ENCODE peak calls at places on chromosomes 6 and 20, in six cellular contexts. One of them, this sample, is unnamed.

GRCh38 chr6:117481278-117481925 is 1.1 kb upstream of the DCBLD1 start:
- DNase-seq in pancreas: no peak
- DNase-seq in body of pancreas: no peak
- DNase-seq in CD8-positive, alpha-beta T cell: peak
- DNase-seq in osteoblast: no peak
- DNase-seq in RWPE1: no peak
- DNase-seq in this sample: no peak

GRCh38 chr20:4546786-4547185 is 174.9 kb upstream of the PRND start:
- DNase-seq in osteoblast: no peak
- DNase-seq in body of pancreas: no peak
- DNase-seq in pancreas: no peak
- DNase-seq in RWPE1: peak
- DNase-seq in CD8-positive, alpha-beta T cell: no peak
- DNase-seq in this sample: no peak

GRCh38 chr6:15363523-15364400 is 117.9 kb downstream of the JARID2 start:
- DNase-seq in pancreas: no peak
- DNase-seq in CD8-positive, alpha-beta T cell: no peak
- DNase-seq in osteoblast: no peak
- DNase-seq in body of pancreas: no peak
- DNase-seq in RWPE1: no peak
- DNase-seq in this sample: no peak

GRCh38 chr6:149990109-149990671 is 26.4 kb downstream of the ULBP1 start:
- DNase-seq in RWPE1: no peak
- DNase-seq in osteoblast: no peak
- DNase-seq in body of pancreas: no peak
- DNase-seq in pancreas: no peak
- DNase-seq in CD8-positive, alpha-beta T cell: peak
- DNase-seq in this sample: no peak

GRCh38 chr6:29827579-29828470 is at the start of gene HLA-G:
- DNase-seq in pancreas: no peak
- DNase-seq in RWPE1: no peak
- DNase-seq in osteoblast: no peak
- DNase-seq in CD8-positive, alpha-beta T cell: no peak
- DNase-seq in body of pancreas: peak
- DNase-seq in this sample: no peak

GRCh38 chr6:18031680-18032256 is 44.3 kb upstream of the KIF13A start:
- DNase-seq in RWPE1: no peak
- DNase-seq in body of pancreas: no peak
- DNase-seq in CD8-positive, alpha-beta T cell: no peak
- DNase-seq in osteoblast: no peak
- DNase-seq in pancreas: no peak
- DNase-seq in this sample: no peak

GRCh38 chr20:46010491-46011405 is 2.0 kb downstream of the MMP9 start:
- DNase-seq in pancreas: no peak
- DNase-seq in osteoblast: peak
- DNase-seq in CD8-positive, alpha-beta T cell: no peak
- DNase-seq in RWPE1: no peak
- DNase-seq in body of pancreas: no peak
- DNase-seq in this sample: no peak

GRCh38 chr6:40400738-40401137 is 186.4 kb downstream of the LRFN2 start:
- DNase-seq in CD8-positive, alpha-beta T cell: no peak
- DNase-seq in RWPE1: no peak
- DNase-seq in pancreas: no peak
- DNase-seq in body of pancreas: no peak
- DNase-seq in osteoblast: no peak
- DNase-seq in this sample: no peak

GRCh38 chr20:37573626-37574198 is 46.0 kb upstream of the BLCAP start:
- DNase-seq in pancreas: no peak
- DNase-seq in body of pancreas: no peak
- DNase-seq in CD8-positive, alpha-beta T cell: no peak
- DNase-seq in osteoblast: no peak
- DNase-seq in RWPE1: no peak
- DNase-seq in this sample: no peak

GRCh38 chr20:63212792-63213191 is 3.1 kb downstream of the YTHDF1 start:
- DNase-seq in osteoblast: peak
- DNase-seq in pancreas: no peak
- DNase-seq in RWPE1: peak
- DNase-seq in CD8-positive, alpha-beta T cell: no peak
- DNase-seq in body of pancreas: no peak
- DNase-seq in this sample: no peak

GRCh38 chr6:94733066-94733465 is 844.3 kb upstream of the MANEA start:
- DNase-seq in body of pancreas: no peak
- DNase-seq in pancreas: no peak
- DNase-seq in osteoblast: no peak
- DNase-seq in RWPE1: no peak
- DNase-seq in CD8-positive, alpha-beta T cell: no peak
- DNase-seq in this sample: no peak

GRCh38 chr6:145502417-145502816 is 232.9 kb downstream of the EPM2A start:
- DNase-seq in osteoblast: peak
- DNase-seq in CD8-positive, alpha-beta T cell: no peak
- DNase-seq in RWPE1: peak
- DNase-seq in body of pancreas: no peak
- DNase-seq in pancreas: no peak
- DNase-seq in this sample: no peak

GRCh38 chr6:145506554-145506953 is 228.8 kb downstream of the EPM2A start:
- DNase-seq in osteoblast: no peak
- DNase-seq in RWPE1: no peak
- DNase-seq in CD8-positive, alpha-beta T cell: no peak
- DNase-seq in body of pancreas: no peak
- DNase-seq in pancreas: no peak
- DNase-seq in this sample: no peak

GRCh38 chr6:145507251-145507650 is 228.1 kb downstream of the EPM2A start:
- DNase-seq in body of pancreas: no peak
- DNase-seq in RWPE1: peak
- DNase-seq in osteoblast: no peak
- DNase-seq in CD8-positive, alpha-beta T cell: no peak
- DNase-seq in pancreas: no peak
- DNase-seq in this sample: no peak

DNA sequence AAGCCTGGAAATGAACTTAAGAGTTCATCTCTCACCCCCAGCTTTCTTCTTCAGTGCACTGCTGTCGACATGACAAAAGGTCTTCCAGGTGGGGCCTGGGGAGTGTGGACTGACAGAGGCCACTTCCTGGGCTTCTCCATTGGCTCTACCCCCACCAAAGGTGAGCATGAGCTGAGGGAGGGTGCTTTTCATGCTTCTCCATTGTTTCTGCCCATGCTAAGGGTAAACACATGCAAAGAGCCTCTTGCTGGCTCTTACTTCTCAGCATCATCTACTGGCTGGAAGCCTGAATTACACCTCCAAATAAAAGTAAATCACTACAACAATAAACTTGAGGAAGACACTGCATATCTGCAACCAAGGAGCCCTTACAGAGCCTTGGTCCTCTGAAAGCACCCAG is 227.2 kb downstream of the EPM2A start:
- DNase-seq in RWPE1: no peak
- DNase-seq in CD8-positive, alpha-beta T cell: no peak
- DNase-seq in pancreas: no peak
- DNase-seq in body of pancreas: no peak
- DNase-seq in osteoblast: no peak
- DNase-seq in this sample: no peak
- TF ChIP-seq CTCF in RWPE1: no peak
- TF ChIP-seq CTCF in CD8-positive, alpha-beta T cell: no peak
- TF ChIP-seq CTCF in pancreas: no peak
- TF ChIP-seq CTCF in body of pancreas: no peak
- TF ChIP-seq CTCF in osteoblast: no peak
- TF ChIP-seq CTCF in this sample: no peak

DNA sequence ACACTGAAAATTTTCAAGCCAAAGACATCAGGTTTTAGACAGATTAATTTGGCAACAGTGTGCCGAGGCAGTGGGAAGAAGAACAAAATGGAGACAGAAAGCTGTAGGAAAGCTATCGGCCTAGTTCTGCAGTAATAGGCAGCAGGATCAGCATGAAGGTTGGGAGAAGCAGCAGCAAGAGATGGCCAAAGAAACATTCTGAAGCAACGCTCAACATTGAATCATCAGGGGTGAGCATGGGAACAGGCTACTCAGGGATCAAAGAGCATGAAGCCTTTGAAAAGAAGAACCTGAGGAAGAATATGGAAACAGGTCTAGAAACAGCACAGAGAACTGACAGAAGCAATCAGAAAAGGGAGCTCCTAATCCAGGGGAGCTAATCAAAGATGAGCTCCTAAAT is 7.1 kb upstream of the DST start:
- DNase-seq in osteoblast: peak
- DNase-seq in CD8-positive, alpha-beta T cell: no peak
- DNase-seq in body of pancreas: no peak
- DNase-seq in RWPE1: no peak
- DNase-seq in pancreas: no peak
- DNase-seq in this sample: no peak
- H3K27ac ChIP-seq in osteoblast: peak
- H3K27ac ChIP-seq in CD8-positive, alpha-beta T cell: no peak
- H3K27ac ChIP-seq in body of pancreas: no peak
- H3K27ac ChIP-seq in RWPE1: no peak
- H3K27ac ChIP-seq in pancreas: no peak
- H3K27ac ChIP-seq in this sample: peak

DNA sequence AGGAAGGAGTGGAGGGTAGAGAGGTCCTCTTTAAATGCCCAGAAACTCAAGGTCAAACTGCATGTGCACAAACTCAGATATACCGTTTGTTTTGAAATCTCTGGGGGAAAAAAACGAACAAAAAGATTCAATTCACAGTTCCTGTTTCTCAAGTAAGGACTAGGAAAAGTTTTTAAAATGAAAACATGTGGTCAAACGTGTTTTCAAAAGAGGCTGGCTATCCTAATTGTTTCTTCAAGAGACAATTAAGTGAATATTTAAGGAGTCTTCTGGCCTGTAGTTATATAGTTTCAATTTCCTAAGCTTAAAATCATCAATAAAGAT is 3.1 kb downstream of the RSPO3 start:
- DNase-seq in RWPE1: no peak
- DNase-seq in body of pancreas: no peak
- DNase-seq in CD8-positive, alpha-beta T cell: no peak
- DNase-seq in pancreas: no peak
- DNase-seq in osteoblast: no peak
- DNase-seq in this sample: no peak
- TF ChIP-seq CTCF in RWPE1: no peak
- TF ChIP-seq CTCF in body of pancreas: no peak
- TF ChIP-seq CTCF in CD8-positive, alpha-beta T cell: no peak
- TF ChIP-seq CTCF in pancreas: no peak
- TF ChIP-seq CTCF in osteoblast: no peak
- TF ChIP-seq CTCF in this sample: no peak

GRCh38 chr6:151084275-151084674 is 155.5 kb upstream of the AKAP12 start:
- DNase-seq in body of pancreas: no peak
- DNase-seq in RWPE1: no peak
- DNase-seq in pancreas: no peak
- DNase-seq in CD8-positive, alpha-beta T cell: no peak
- DNase-seq in osteoblast: no peak
- DNase-seq in this sample: no peak

GRCh38 chr6:151081658-151082057 is 158.1 kb upstream of the AKAP12 start:
- DNase-seq in pancreas: no peak
- DNase-seq in body of pancreas: no peak
- DNase-seq in CD8-positive, alpha-beta T cell: no peak
- DNase-seq in osteoblast: no peak
- DNase-seq in RWPE1: no peak
- DNase-seq in this sample: no peak

GRCh38 chr6:151078655-151079054 is 161.1 kb upstream of the AKAP12 start:
- DNase-seq in body of pancreas: no peak
- DNase-seq in CD8-positive, alpha-beta T cell: no peak
- DNase-seq in RWPE1: no peak
- DNase-seq in pancreas: no peak
- DNase-seq in osteoblast: no peak
- DNase-seq in this sample: no peak

GRCh38 chr6:151087861-151088598 is 151.7 kb upstream of the AKAP12 start:
- DNase-seq in RWPE1: no peak
- DNase-seq in CD8-positive, alpha-beta T cell: no peak
- DNase-seq in pancreas: no peak
- DNase-seq in osteoblast: peak
- DNase-seq in body of pancreas: peak
- DNase-seq in this sample: no peak

DNA sequence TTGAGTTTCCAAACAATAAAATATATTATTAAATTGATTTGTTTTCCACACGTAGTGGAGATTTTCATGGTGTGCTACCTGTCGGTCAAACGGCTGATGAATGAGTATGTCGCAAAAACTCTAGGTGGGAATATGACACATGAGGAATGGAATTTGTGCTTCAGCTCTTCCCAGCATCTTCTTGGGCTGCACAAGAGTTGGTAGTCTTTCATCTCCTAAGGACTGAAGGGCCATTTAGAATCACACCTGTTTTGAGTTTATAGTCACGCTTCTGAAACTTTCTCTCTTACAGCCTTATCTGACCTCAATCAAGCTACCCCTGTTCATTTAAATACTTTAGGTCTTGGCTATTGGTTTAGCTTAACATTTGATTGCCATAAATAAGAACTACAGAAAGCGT is 157.7 kb upstream of the AKAP12 start:
- DNase-seq in CD8-positive, alpha-beta T cell: no peak
- DNase-seq in body of pancreas: no peak
- DNase-seq in osteoblast: no peak
- DNase-seq in pancreas: no peak
- DNase-seq in RWPE1: peak
- DNase-seq in this sample: no peak
- H3K27ac ChIP-seq in CD8-positive, alpha-beta T cell: no peak
- H3K27ac ChIP-seq in body of pancreas: no peak
- H3K27ac ChIP-seq in osteoblast: no peak
- H3K27ac ChIP-seq in pancreas: no peak
- H3K27ac ChIP-seq in RWPE1: no peak
- H3K27ac ChIP-seq in this sample: no peak

DNA sequence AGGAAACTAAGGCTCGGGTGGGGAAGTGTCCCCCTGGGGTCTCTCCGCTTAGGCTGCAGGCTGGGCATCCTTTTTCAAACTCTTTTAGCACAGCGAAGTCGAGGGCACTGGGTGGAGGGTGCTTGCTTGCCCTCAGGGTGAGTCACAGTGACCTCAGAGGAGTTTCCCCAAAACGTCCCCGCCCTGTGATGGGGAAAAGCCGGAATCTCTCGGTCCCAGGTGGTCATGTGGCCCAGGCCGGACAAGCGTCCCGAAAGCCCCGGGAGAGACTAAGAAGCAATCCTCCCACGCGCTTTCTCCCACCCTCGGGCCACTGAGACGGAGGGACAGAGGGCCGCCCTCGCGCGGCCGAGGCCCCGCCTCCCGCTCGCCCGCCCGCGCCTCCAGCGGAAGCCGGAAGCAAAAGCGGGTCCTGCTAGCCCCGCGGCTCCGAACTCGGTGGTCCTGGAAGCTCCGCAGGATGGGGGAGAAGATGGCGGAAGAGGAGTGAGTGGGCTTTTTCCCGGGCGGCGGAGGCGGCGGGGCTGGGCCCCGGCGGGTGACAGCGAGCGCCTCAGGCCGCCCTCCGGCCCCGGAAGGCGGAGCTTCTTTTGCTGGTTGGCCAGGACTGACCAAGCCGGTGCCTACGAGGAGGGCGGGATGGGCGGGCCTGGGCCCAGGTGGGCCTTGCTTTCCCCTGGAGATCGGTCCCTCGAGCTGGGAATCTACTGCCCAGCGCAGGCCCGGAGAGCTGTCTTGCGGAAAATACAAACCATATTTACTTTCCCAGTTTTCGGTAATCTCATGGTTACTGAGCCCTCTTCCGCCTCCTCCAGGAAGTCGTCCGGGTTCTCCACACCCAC is at the start of gene SLC9A8:
- DNase-seq in body of pancreas: peak
- DNase-seq in CD8-positive, alpha-beta T cell: peak
- DNase-seq in pancreas: peak
- DNase-seq in osteoblast: peak
- DNase-seq in RWPE1: peak
- DNase-seq in this sample: peak
- TF ChIP-seq CTCF in body of pancreas: peak
- TF ChIP-seq CTCF in CD8-positive, alpha-beta T cell: peak
- TF ChIP-seq CTCF in pancreas: no peak
- TF ChIP-seq CTCF in osteoblast: peak
- TF ChIP-seq CTCF in RWPE1: peak
- TF ChIP-seq CTCF in this sample: no peak